ENCODE peak calls at places on chromosomes 7 and 10, in eight cellular contexts. One of them, this sample, is unnamed.
A peak's percentile ranks its signal among the peaks of the same experiment; 100 is the strongest.

GRCh38 chr10:7260412-7260900 is 150.4 kb downstream of the SFMBT2 start:
- DNase-seq in A549: peak; percentile 74
- DNase-seq in ovary: peak; percentile 73
- DNase-seq in epithelial cell of proximal tubule: peak; percentile 38
- DNase-seq in PC-3: peak; percentile 78
- DNase-seq in upper lobe of right lung: no peak
- DNase-seq in endodermal cell: peak; percentile 63
- DNase-seq in PC-9: no peak
- DNase-seq in this sample: peak; percentile 39

GRCh38 chr10:26437637-26438461 is at the start of gene APBB1IP:
- DNase-seq in A549: no peak
- DNase-seq in ovary: peak; percentile 17
- DNase-seq in epithelial cell of proximal tubule: no peak
- DNase-seq in PC-3: no peak
- DNase-seq in upper lobe of right lung: peak; percentile 94
- DNase-seq in endodermal cell: peak; percentile 73
- DNase-seq in PC-9: no peak
- DNase-seq in this sample: no peak

GRCh38 chr10:132420469-132421376 is 23.7 kb downstream of the PWWP2B start:
- DNase-seq in A549: peak; percentile 44
- DNase-seq in ovary: no peak
- DNase-seq in epithelial cell of proximal tubule: no peak
- DNase-seq in PC-3: peak; percentile 53
- DNase-seq in upper lobe of right lung: peak; percentile 85
- DNase-seq in endodermal cell: peak; percentile 79
- DNase-seq in PC-9: peak; percentile 60
- DNase-seq in this sample: no peak

GRCh38 chr7:27459729-27460048 is 203.0 kb downstream of the HIBADH start:
- DNase-seq in A549: no peak
- DNase-seq in ovary: no peak
- DNase-seq in epithelial cell of proximal tubule: no peak
- DNase-seq in PC-3: no peak
- DNase-seq in upper lobe of right lung: no peak
- DNase-seq in endodermal cell: no peak
- DNase-seq in PC-9: no peak
- DNase-seq in this sample: no peak

GRCh38 chr10:103804866-103805265 is 50.5 kb downstream of the SH3PXD2A start:
- DNase-seq in A549: no peak
- DNase-seq in ovary: no peak
- DNase-seq in epithelial cell of proximal tubule: no peak
- DNase-seq in PC-3: no peak
- DNase-seq in upper lobe of right lung: no peak
- DNase-seq in endodermal cell: no peak
- DNase-seq in PC-9: no peak
- DNase-seq in this sample: no peak

GRCh38 chr10:67256984-67257383 is 331.1 kb downstream of the LRRTM3 start:
- DNase-seq in A549: no peak
- DNase-seq in ovary: no peak
- DNase-seq in epithelial cell of proximal tubule: no peak
- DNase-seq in PC-3: no peak
- DNase-seq in upper lobe of right lung: no peak
- DNase-seq in endodermal cell: no peak
- DNase-seq in PC-9: no peak
- DNase-seq in this sample: no peak

GRCh38 chr10:72691470-72692056 is 380 bp upstream of the MCU start:
- DNase-seq in A549: peak; percentile 93
- DNase-seq in ovary: no peak
- DNase-seq in epithelial cell of proximal tubule: no peak
- DNase-seq in PC-3: no peak
- DNase-seq in upper lobe of right lung: no peak
- DNase-seq in endodermal cell: no peak
- DNase-seq in PC-9: peak; percentile 92
- DNase-seq in this sample: no peak

GRCh38 chr7:77798394-77799077 is at the start of the genes PHTF2 and TMEM60:
- DNase-seq in A549: peak; percentile 97
- DNase-seq in ovary: peak; percentile 98
- DNase-seq in epithelial cell of proximal tubule: peak; percentile 99
- DNase-seq in PC-3: peak; percentile 99
- DNase-seq in upper lobe of right lung: peak; percentile 99
- DNase-seq in endodermal cell: peak; percentile 100
- DNase-seq in PC-9: peak; percentile 99
- DNase-seq in this sample: peak; percentile 92

GRCh38 chr10:4316166-4316810 is 509.7 kb upstream of the AKR1E2 start:
- DNase-seq in A549: no peak
- DNase-seq in ovary: no peak
- DNase-seq in epithelial cell of proximal tubule: no peak
- DNase-seq in PC-3: no peak
- DNase-seq in upper lobe of right lung: no peak
- DNase-seq in endodermal cell: no peak
- DNase-seq in PC-9: no peak
- DNase-seq in this sample: no peak

GRCh38 chr7:90320801-90321494 is at the start of gene FAM237B:
- DNase-seq in A549: peak; percentile 21
- DNase-seq in ovary: no peak
- DNase-seq in epithelial cell of proximal tubule: no peak
- DNase-seq in PC-3: no peak
- DNase-seq in upper lobe of right lung: no peak
- DNase-seq in endodermal cell: peak; percentile 77
- DNase-seq in PC-9: no peak
- DNase-seq in this sample: no peak

GRCh38 chr10:132066186-132066585 is 440 bp downstream of the JAKMIP3 start:
- DNase-seq in A549: peak; percentile 28
- DNase-seq in ovary: no peak
- DNase-seq in epithelial cell of proximal tubule: no peak
- DNase-seq in PC-3: peak; percentile 7
- DNase-seq in upper lobe of right lung: peak; percentile 54
- DNase-seq in endodermal cell: no peak
- DNase-seq in PC-9: no peak
- DNase-seq in this sample: no peak

GRCh38 chr7:139169816-139170215 is 60.3 kb upstream of the ZC3HAV1 start:
- DNase-seq in A549: no peak
- DNase-seq in ovary: no peak
- DNase-seq in epithelial cell of proximal tubule: no peak
- DNase-seq in PC-3: no peak
- DNase-seq in upper lobe of right lung: no peak
- DNase-seq in endodermal cell: no peak
- DNase-seq in PC-9: no peak
- DNase-seq in this sample: no peak

GRCh38 chr7:38932509-38933168 is 23.6 kb upstream of the VPS41 start:
- DNase-seq in A549: peak; percentile 43
- DNase-seq in ovary: peak; percentile 61
- DNase-seq in epithelial cell of proximal tubule: no peak
- DNase-seq in PC-3: peak; percentile 63
- DNase-seq in upper lobe of right lung: peak; percentile 83
- DNase-seq in endodermal cell: peak; percentile 90
- DNase-seq in PC-9: peak; percentile 58
- DNase-seq in this sample: peak; percentile 61

GRCh38 chr7:75966209-75966961 is 28.0 kb downstream of the TMEM120A start:
- DNase-seq in A549: no peak
- DNase-seq in ovary: peak; percentile 78
- DNase-seq in epithelial cell of proximal tubule: no peak
- DNase-seq in PC-3: no peak
- DNase-seq in upper lobe of right lung: no peak
- DNase-seq in endodermal cell: no peak
- DNase-seq in PC-9: no peak
- DNase-seq in this sample: no peak

GRCh38 chr10:71964669-71965515 is 697 bp downstream of the CHST3 start:
- DNase-seq in A549: peak; percentile 40
- DNase-seq in ovary: peak; percentile 78
- DNase-seq in epithelial cell of proximal tubule: no peak
- DNase-seq in PC-3: peak; percentile 66
- DNase-seq in upper lobe of right lung: no peak
- DNase-seq in endodermal cell: peak; percentile 76
- DNase-seq in PC-9: peak; percentile 63
- DNase-seq in this sample: peak; percentile 59

GRCh38 chr7:1691601-1692499 is 21.8 kb downstream of the ELFN1 start:
- DNase-seq in A549: no peak
- DNase-seq in ovary: peak; percentile 3
- DNase-seq in epithelial cell of proximal tubule: peak; percentile 67
- DNase-seq in PC-3: peak; percentile 14
- DNase-seq in upper lobe of right lung: peak; percentile 53
- DNase-seq in endodermal cell: peak; percentile 38
- DNase-seq in PC-9: peak; percentile 63
- DNase-seq in this sample: peak; percentile 23

GRCh38 chr7:102412548-102412947 is 16.4 kb downstream of the PRKRIP1 start:
- DNase-seq in A549: peak; percentile 64
- DNase-seq in ovary: no peak
- DNase-seq in epithelial cell of proximal tubule: no peak
- DNase-seq in PC-3: peak; percentile 43
- DNase-seq in upper lobe of right lung: no peak
- DNase-seq in endodermal cell: peak; percentile 83
- DNase-seq in PC-9: no peak
- DNase-seq in this sample: no peak
- TF ChIP-seq CTCF in A549: peak; percentile 38
- TF ChIP-seq CTCF in ovary: no peak
- TF ChIP-seq CTCF in epithelial cell of proximal tubule: peak; percentile 44
- TF ChIP-seq CTCF in PC-3: peak; percentile 55
- TF ChIP-seq CTCF in upper lobe of right lung: peak; percentile 49
- TF ChIP-seq CTCF in endodermal cell: peak; percentile 72
- TF ChIP-seq CTCF in PC-9: peak; percentile 61
- TF ChIP-seq CTCF in this sample: no peak

GRCh38 chr7:51316262-51316665 is 345 bp downstream of the COBL start:
- DNase-seq in A549: peak; percentile 76
- DNase-seq in ovary: peak; percentile 24
- DNase-seq in epithelial cell of proximal tubule: no peak
- DNase-seq in PC-3: peak; percentile 48
- DNase-seq in upper lobe of right lung: peak; percentile 83
- DNase-seq in endodermal cell: peak; percentile 83
- DNase-seq in PC-9: peak; percentile 62
- DNase-seq in this sample: no peak
- TF ChIP-seq CTCF in A549: peak; percentile 27
- TF ChIP-seq CTCF in ovary: no peak
- TF ChIP-seq CTCF in epithelial cell of proximal tubule: peak; percentile 33
- TF ChIP-seq CTCF in PC-3: no peak
- TF ChIP-seq CTCF in upper lobe of right lung: no peak
- TF ChIP-seq CTCF in endodermal cell: peak; percentile 53
- TF ChIP-seq CTCF in PC-9: no peak
- TF ChIP-seq CTCF in this sample: no peak

GRCh38 chr7:100107125-100107737 is 5.8 kb downstream of the AP4M1 start:
- DNase-seq in A549: no peak
- DNase-seq in ovary: no peak
- DNase-seq in epithelial cell of proximal tubule: no peak
- DNase-seq in PC-3: no peak
- DNase-seq in upper lobe of right lung: no peak
- DNase-seq in endodermal cell: no peak
- DNase-seq in PC-9: no peak
- DNase-seq in this sample: no peak

GRCh38 chr7:100111914-100112313 is 7.2 kb downstream of the TAF6 start:
- DNase-seq in A549: no peak
- DNase-seq in ovary: no peak
- DNase-seq in epithelial cell of proximal tubule: no peak
- DNase-seq in PC-3: no peak
- DNase-seq in upper lobe of right lung: no peak
- DNase-seq in endodermal cell: no peak
- DNase-seq in PC-9: no peak
- DNase-seq in this sample: no peak

GRCh38 chr7:100111156-100111555 is 8.0 kb downstream of the TAF6 start:
- DNase-seq in A549: no peak
- DNase-seq in ovary: no peak
- DNase-seq in epithelial cell of proximal tubule: no peak
- DNase-seq in PC-3: no peak
- DNase-seq in upper lobe of right lung: no peak
- DNase-seq in endodermal cell: no peak
- DNase-seq in PC-9: no peak
- DNase-seq in this sample: no peak

GRCh38 chr7:100107890-100108289 is 6.4 kb downstream of the AP4M1 start:
- DNase-seq in A549: no peak
- DNase-seq in ovary: no peak
- DNase-seq in epithelial cell of proximal tubule: no peak
- DNase-seq in PC-3: no peak
- DNase-seq in upper lobe of right lung: no peak
- DNase-seq in endodermal cell: no peak
- DNase-seq in PC-9: no peak
- DNase-seq in this sample: no peak

DNA sequence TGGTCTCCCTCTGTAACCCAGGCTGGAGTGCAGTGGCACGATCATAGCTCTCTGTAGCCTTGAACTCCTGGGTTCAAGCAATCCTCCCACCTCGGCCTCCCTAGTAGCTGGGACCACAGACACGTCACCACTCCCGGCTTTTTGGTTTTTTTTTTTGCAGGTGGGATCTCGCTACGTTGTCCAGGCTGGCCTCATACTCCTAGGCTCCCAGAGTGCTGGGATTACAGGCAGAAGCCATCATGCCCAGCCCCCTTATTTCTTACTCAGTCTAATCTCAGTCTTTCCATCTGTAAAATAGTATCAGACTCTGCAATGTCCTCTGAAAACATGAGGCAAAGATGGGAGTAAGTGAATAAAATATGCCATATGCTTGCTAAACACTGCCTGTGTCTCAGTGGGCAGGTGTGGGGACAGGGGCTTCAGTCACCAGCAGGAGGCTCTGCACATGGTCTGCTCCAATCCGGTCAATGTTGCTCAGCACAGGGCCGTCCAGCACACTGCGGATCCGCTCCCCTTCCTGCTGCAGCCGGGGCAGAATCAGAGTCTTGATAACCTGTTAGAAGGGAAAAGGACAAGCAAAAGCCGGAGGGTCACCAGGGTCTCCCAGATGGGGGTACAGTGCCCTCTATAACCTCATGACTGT is 8.2 kb downstream of the AP4M1 start:
- DNase-seq in A549: no peak
- DNase-seq in ovary: no peak
- DNase-seq in epithelial cell of proximal tubule: no peak
- DNase-seq in PC-3: no peak
- DNase-seq in upper lobe of right lung: no peak
- DNase-seq in endodermal cell: no peak
- DNase-seq in PC-9: no peak
- DNase-seq in this sample: no peak
- TF ChIP-seq CTCF in A549: no peak
- TF ChIP-seq CTCF in ovary: no peak
- TF ChIP-seq CTCF in epithelial cell of proximal tubule: peak; percentile 28
- TF ChIP-seq CTCF in PC-3: peak; percentile 21
- TF ChIP-seq CTCF in upper lobe of right lung: no peak
- TF ChIP-seq CTCF in endodermal cell: peak; percentile 54
- TF ChIP-seq CTCF in PC-9: no peak
- TF ChIP-seq CTCF in this sample: no peak

GRCh38 chr10:60967854-60968484 is 24.0 kb upstream of the RHOBTB1 start:
- DNase-seq in A549: no peak
- DNase-seq in ovary: no peak
- DNase-seq in epithelial cell of proximal tubule: no peak
- DNase-seq in PC-3: peak; percentile 48
- DNase-seq in upper lobe of right lung: no peak
- DNase-seq in endodermal cell: no peak
- DNase-seq in PC-9: no peak
- DNase-seq in this sample: no peak

GRCh38 chr10:60974463-60975149 is 30.6 kb upstream of the RHOBTB1 start:
- DNase-seq in A549: no peak
- DNase-seq in ovary: no peak
- DNase-seq in epithelial cell of proximal tubule: no peak
- DNase-seq in PC-3: peak; percentile 82
- DNase-seq in upper lobe of right lung: no peak
- DNase-seq in endodermal cell: no peak
- DNase-seq in PC-9: no peak
- DNase-seq in this sample: no peak

GRCh38 chr10:60968504-60968903 is 24.5 kb upstream of the RHOBTB1 start:
- DNase-seq in A549: no peak
- DNase-seq in ovary: no peak
- DNase-seq in epithelial cell of proximal tubule: no peak
- DNase-seq in PC-3: no peak
- DNase-seq in upper lobe of right lung: no peak
- DNase-seq in endodermal cell: no peak
- DNase-seq in PC-9: no peak
- DNase-seq in this sample: no peak

GRCh38 chr10:60967260-60967659 is 23.3 kb upstream of the RHOBTB1 start:
- DNase-seq in A549: no peak
- DNase-seq in ovary: no peak
- DNase-seq in epithelial cell of proximal tubule: no peak
- DNase-seq in PC-3: no peak
- DNase-seq in upper lobe of right lung: no peak
- DNase-seq in endodermal cell: no peak
- DNase-seq in PC-9: no peak
- DNase-seq in this sample: no peak

GRCh38 chr10:60970526-60970925 is 26.5 kb upstream of the RHOBTB1 start:
- DNase-seq in A549: no peak
- DNase-seq in ovary: no peak
- DNase-seq in epithelial cell of proximal tubule: no peak
- DNase-seq in PC-3: no peak
- DNase-seq in upper lobe of right lung: no peak
- DNase-seq in endodermal cell: no peak
- DNase-seq in PC-9: no peak
- DNase-seq in this sample: no peak
- TF ChIP-seq CTCF in A549: no peak
- TF ChIP-seq CTCF in ovary: no peak
- TF ChIP-seq CTCF in epithelial cell of proximal tubule: no peak
- TF ChIP-seq CTCF in PC-3: no peak
- TF ChIP-seq CTCF in upper lobe of right lung: no peak
- TF ChIP-seq CTCF in endodermal cell: no peak
- TF ChIP-seq CTCF in PC-9: no peak
- TF ChIP-seq CTCF in this sample: no peak

This sample was measured in omental fat pad.